ENCODE peak calls at places on chromosomes 2 and 18, in four cellular contexts. W, S, C and K are unnamed samples. For H3K4me1, the result is how much of the 10 kb centered on the place peaks cover.

GRCh38 chr18:10488022-10488421 is 33.6 kb downstream of the APCDD1 start:
- DNase-seq in W (no peak), S (no peak), C (peak), K (no peak)

GRCh38 chr2:118264591-118264990 is 176.3 kb downstream of the INSIG2 start:
- DNase-seq in W (no peak), S (no peak), C (no peak), K (no peak)

GRCh38 chr2:14408695-14409094 is 223.8 kb upstream of the LRATD1 start:
- DNase-seq in W (no peak), S (no peak), C (no peak), K (no peak)

GRCh38 chr2:101305044-101305443 is 3.5 kb downstream of the RNF149 start:
- DNase-seq in W (no peak), S (no peak), C (no peak), K (no peak)

GRCh38 chr2:239864247-239865058 is 160.7 kb downstream of the NDUFA10 start:
- DNase-seq in W (no peak), S (no peak), C (no peak), K (no peak)

GRCh38 chr2:30662268-30663131 is 144.7 kb downstream of the CAPN13 start:
- DNase-seq in W (no peak), S (no peak), C (peak), K (no peak)

GRCh38 chr2:159317392-159318088 is 31.0 kb upstream of the WDSUB1 start:
- DNase-seq in W (no peak), S (no peak), C (no peak), K (no peak)

GRCh38 chr2:77604953-77605947 is 83.1 kb upstream of the LRRTM4 start:
- DNase-seq in W (no peak), S (no peak), C (no peak), K (no peak)

GRCh38 chr2:233707979-233708644 is 4.6 kb upstream of the UGT1A5 start:
- DNase-seq in W (no peak), S (no peak), C (no peak), K (peak)

GRCh38 chr2:213545964-213546363 is 261.7 kb downstream of the SPAG16 start:
- DNase-seq in W (no peak), S (no peak), C (no peak), K (no peak)

GRCh38 chr2:160358051-160358450 is 135.6 kb downstream of the RBMS1 start:
- DNase-seq in W (no peak), S (no peak), C (peak), K (no peak)

GRCh38 chr18:74748809-74749208 is 151.1 kb downstream of the ZNF407 start:
- DNase-seq in W (no peak), S (peak), C (no peak), K (peak)

GRCh38 chr2:88873620-88874019 is 182.1 kb downstream of the RPIA start:
- DNase-seq in W (no peak), S (no peak), C (no peak), K (no peak)

GRCh38 chr2:69292326-69292725 is 94.7 kb downstream of the GFPT1 start:
- DNase-seq in W (no peak), S (no peak), C (no peak), K (no peak)

GRCh38 chr2:177169810-177170514 is 42.6 kb upstream of the HNRNPA3 start:
- DNase-seq in W (no peak), S (no peak), C (no peak), K (no peak)

GRCh38 chr2:11672404-11672803 is 2.4 kb upstream of the NTSR2 start:
- DNase-seq in W (no peak), S (no peak), C (no peak), K (no peak)

GRCh38 chr2:146985753-146986152 is 859.1 kb upstream of the ACVR2A start:
- DNase-seq in W (no peak), S (no peak), C (no peak), K (no peak)

GRCh38 chr2:199973703-199974102 is 18.3 kb downstream of the MAIP1 start:
- DNase-seq in W (peak), S (peak), C (peak), K (peak)

GRCh38 chr2:224772494-224772893 is 56.3 kb upstream of the CCDC195 start:
- DNase-seq in W (no peak), S (no peak), C (no peak), K (no peak)

GRCh38 chr2:177078843-177079242 is 133.8 kb upstream of the HNRNPA3 start:
- DNase-seq in W (no peak), S (no peak), C (no peak), K (peak)

GRCh38 chr2:224934542-224935188 is 107.6 kb downstream of the DOCK10 start:
- DNase-seq in W (no peak), S (peak), C (peak), K (no peak)

GRCh38 chr2:163375070-163375469 is 360.7 kb downstream of the FIGN start:
- DNase-seq in W (no peak), S (no peak), C (no peak), K (no peak)

GRCh38 chr18:47050468-47050867 is 15.0 kb upstream of the ELOA2 start:
- DNase-seq in W (peak), S (peak), C (peak), K (peak)

GRCh38 chr18:79222790-79223189 is 153.6 kb downstream of the ATP9B start:
- DNase-seq in W (no peak), S (no peak), C (no peak), K (no peak)

GRCh38 chr2:20611077-20611843 is 39.6 kb downstream of the HS1BP3 start:
- DNase-seq in W (no peak), S (no peak), C (peak), K (no peak)

GRCh38 chr2:85731606-85732005 is 22.2 kb upstream of the ATOH8 start:
- DNase-seq in W (no peak), S (no peak), C (no peak), K (no peak)

GRCh38 chr2:220220009-220220408 is 592.6 kb downstream of the SLC4A3 start:
- DNase-seq in W (no peak), S (peak), C (no peak), K (no peak)

GRCh38 chr2:174350018-174350417 is 15.3 kb downstream of the SP9 start:
- DNase-seq in W (no peak), S (peak), C (no peak), K (no peak)

GRCh38 chr2:75175473-75175872 is 23.8 kb downstream of the TACR1 start:
- DNase-seq in W (no peak), S (no peak), C (no peak), K (no peak)

GRCh38 chr2:9752441-9753275 is 90.6 kb upstream of the TAF1B start:
- DNase-seq in W (peak), S (no peak), C (peak), K (no peak)

GRCh38 chr2:219692521-219692920 is 65.1 kb downstream of the SLC4A3 start:
- DNase-seq in W (no peak), S (no peak), C (no peak), K (no peak)

GRCh38 chr18:36711813-36712444 is 116.9 kb downstream of the TPGS2 start:
- DNase-seq in W (peak), S (no peak), C (peak), K (peak)

GRCh38 chr2:240162531-240162930 is 22.1 kb upstream of the OTOS start:
- DNase-seq in W (no peak), S (no peak), C (no peak), K (no peak)

GRCh38 chr18:79791141-79791972 is 6.4 kb upstream of the KCNG2 start:
- DNase-seq in W (no peak), S (no peak), C (peak), K (peak)

GRCh38 chr2:80311304-80311703 is 6.8 kb upstream of the LRRTM1 start:
- DNase-seq in W (no peak), S (no peak), C (no peak), K (no peak)

GRCh38 chr2:9796056-9796792 is 47.0 kb upstream of the TAF1B start:
- DNase-seq in W (no peak), S (peak), C (no peak), K (no peak)

GRCh38 chr2:214376631-214377624 is 33.9 kb upstream of the VWC2L start:
- DNase-seq in W (no peak), S (no peak), C (no peak), K (no peak)

GRCh38 chr2:122737429-122738077 is 982.1 kb downstream of the TSN start:
- DNase-seq in W (no peak), S (no peak), C (peak), K (no peak)

GRCh38 chr2:26980971-26981370 is 10.5 kb downstream of the MAPRE3 start:
- DNase-seq in W (no peak), S (no peak), C (no peak), K (no peak)

GRCh38 chr2:46643951-46644350 is 164.6 kb downstream of the TMEM247 start:
- DNase-seq in W (no peak), S (no peak), C (no peak), K (no peak)
- H3K4me1 ChIP-seq in W (under half), S (under half), C (under half), K (under half)

DNA sequence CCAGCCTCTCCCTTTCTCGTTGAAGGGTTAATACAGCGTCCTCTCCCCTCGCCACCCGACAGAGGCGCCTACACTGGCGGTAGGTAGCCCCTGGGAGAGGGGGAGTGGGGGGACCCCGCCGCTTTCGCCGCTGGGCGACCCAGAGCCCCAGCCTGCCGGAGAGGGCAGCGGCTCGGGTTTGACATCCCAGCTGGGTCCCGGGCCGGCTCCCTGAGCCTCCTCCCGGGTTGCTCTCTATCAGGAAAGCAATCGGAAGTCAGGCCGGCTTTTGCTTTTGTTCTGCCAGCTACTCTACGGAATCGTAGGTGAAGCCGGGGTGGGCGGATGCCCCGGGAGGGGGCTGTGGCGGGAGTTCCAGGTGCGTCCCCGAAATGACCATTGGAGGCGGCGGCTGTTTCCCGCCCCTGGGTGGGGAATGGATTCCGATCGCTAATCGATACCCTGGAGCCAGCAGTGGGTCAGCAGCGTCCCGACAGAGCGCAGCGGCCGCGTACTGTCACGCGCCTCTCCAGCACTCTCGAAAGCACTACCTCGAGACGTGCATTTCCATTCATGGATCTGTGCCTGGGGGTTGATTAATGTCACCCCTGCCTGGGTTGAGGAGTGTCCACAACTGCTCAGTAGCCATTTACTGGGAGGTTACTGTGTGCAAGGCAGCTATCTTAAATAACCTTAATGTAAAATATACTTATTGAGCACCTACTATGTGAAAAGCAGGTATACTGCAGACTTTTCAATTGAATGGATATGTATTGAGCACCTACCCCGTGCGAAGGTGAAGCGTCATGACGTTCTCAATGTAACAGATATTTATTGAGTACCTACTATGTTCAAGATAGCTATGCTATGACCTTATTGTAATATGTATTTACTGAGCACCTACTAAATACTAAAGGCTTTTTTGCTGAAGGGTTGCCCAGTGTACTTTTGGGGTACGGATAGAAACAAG is 1.1 kb downstream of the MAPK4 start:
- DNase-seq in W (no peak), S (peak), C (no peak), K (no peak)
- TF ChIP-seq EZH2 in W (no peak), S (peak), C (peak), K (peak)

GRCh38 chr2:53786371-53787254 is at the start of the genes ASB3 and ERLEC1:
- DNase-seq in W (peak), S (peak), C (peak), K (peak)
- TF ChIP-seq CTCF in W (no peak), S (no peak), C (no peak), K (no peak)

DNA sequence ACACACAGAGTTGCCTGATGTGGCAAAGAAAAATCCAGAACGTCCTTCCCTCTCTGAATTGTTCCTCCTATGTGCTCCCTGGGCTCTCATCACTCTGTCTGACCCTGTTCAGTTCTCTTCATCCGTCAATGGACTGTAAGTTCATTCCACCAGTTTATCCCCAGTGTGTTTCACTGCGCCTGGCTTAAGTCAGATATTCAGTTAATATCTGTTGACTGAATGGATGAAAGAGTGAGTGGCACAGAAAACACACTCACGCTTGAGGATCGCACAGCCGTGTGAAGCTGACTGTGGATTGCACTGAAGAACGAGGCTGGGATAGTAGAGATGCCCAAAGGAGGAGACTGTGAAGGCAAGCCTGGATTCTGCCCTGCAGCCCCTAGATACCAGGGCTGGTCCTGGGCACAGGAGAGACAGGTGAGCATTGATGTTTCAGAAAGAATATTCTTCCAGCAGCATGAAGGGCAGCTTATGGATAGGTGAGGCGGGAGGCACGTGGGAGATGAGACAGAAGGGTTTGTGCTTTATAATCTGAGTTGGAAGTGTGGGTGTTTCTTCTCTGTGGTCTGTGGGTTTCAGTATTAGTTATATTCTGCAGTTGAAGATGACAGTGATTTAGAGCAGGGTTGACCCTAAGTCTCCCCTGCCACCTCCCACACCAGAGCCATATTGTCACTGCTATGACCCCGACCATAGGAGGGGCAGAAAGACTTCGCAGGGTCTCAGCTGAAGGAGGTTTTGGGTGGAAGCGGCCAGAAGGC is 129.9 kb downstream of the SOCS6 start:
- DNase-seq in W (no peak), S (no peak), C (peak), K (no peak)
- H3K4me1 ChIP-seq in W (half or more), S (under half), C (under half), K (under half)

DNA sequence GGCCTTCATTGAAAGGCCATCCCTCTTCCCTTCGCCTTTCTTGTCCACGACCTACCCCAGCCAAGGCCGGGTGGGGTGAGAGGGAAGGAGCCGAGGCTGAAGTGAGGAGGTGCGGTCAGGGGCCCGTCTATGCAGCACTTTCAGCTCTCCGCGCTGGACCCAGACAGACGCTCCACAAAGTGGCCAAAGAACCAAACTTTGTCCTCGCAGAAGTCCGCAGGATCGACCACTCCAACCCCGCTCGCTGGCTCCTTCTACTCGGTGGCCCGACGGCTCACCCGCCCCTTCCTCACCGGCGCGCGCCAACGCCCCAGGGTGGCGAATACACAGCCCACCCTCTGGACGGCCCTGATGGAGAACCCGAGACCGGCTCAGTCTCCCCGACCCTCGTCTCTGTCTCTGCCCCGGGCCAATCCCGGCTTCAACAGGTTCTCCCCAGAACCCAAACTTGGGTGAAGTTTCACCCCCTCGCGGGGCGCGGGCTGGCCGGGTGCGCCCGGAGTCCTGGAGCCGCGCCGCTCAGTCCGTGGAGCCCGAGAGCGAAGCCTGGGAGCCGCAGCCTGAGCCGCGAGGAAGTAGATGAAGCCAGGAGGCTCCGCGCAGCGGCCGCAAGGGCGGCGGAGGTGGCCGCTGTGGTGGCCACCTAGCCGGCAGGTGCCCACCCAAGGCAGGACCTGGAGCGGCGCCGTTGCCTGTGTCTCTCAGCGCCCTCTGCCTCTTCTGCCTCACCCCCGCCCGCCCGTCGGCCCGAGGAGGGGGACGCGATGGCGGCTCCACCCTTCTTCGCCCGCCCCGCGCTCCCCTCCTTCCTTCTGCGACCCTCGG is 26.7 kb upstream of the ALPP start:
- DNase-seq in W (no peak), S (no peak), C (no peak), K (no peak)
- TF ChIP-seq EZH2 in W (no peak), S (no peak), C (peak), K (peak)